ENCODE peak calls at places on chromosomes 1 and 21, in four cellular contexts. One of them, this sample, is unnamed.

GRCh38 chr1:185681034-185681633 is 53.1 kb upstream of the HMCN1 start:
- DNase-seq in RWPE2: no peak
- DNase-seq in RWPE1: peak
- DNase-seq in neural progenitor cell: peak
- DNase-seq in this sample: no peak

GRCh38 chr1:153397056-153397923 is 6.4 kb upstream of the S100A8 start:
- DNase-seq in RWPE2: no peak
- DNase-seq in RWPE1: no peak
- DNase-seq in neural progenitor cell: no peak
- DNase-seq in this sample: no peak

GRCh38 chr1:36384542-36385409 is 948 bp downstream of the STK40 start:
- DNase-seq in RWPE2: peak
- DNase-seq in RWPE1: peak
- DNase-seq in neural progenitor cell: peak
- DNase-seq in this sample: no peak

GRCh38 chr1:160646711-160647328 is at the start of gene SLAMF1:
- DNase-seq in RWPE2: no peak
- DNase-seq in RWPE1: no peak
- DNase-seq in neural progenitor cell: no peak
- DNase-seq in this sample: no peak

GRCh38 chr1:154970631-154971340 is at the start of gene SHC1:
- DNase-seq in RWPE2: peak
- DNase-seq in RWPE1: peak
- DNase-seq in neural progenitor cell: peak
- DNase-seq in this sample: peak

GRCh38 chr1:204846546-204846945 is 24.1 kb upstream of the NFASC start:
- DNase-seq in RWPE2: no peak
- DNase-seq in RWPE1: no peak
- DNase-seq in neural progenitor cell: no peak
- DNase-seq in this sample: no peak

GRCh38 chr1:84141177-84142003 is 2.7 kb upstream of the PRKACB start:
- DNase-seq in RWPE2: no peak
- DNase-seq in RWPE1: peak
- DNase-seq in neural progenitor cell: no peak
- DNase-seq in this sample: no peak

GRCh38 chr1:205630241-205630640 is 1.6 kb downstream of the ELK4 start:
- DNase-seq in RWPE2: no peak
- DNase-seq in RWPE1: no peak
- DNase-seq in neural progenitor cell: no peak
- DNase-seq in this sample: no peak

GRCh38 chr1:186494832-186495271 is 33.9 kb upstream of the PDC start:
- DNase-seq in RWPE2: no peak
- DNase-seq in RWPE1: peak
- DNase-seq in neural progenitor cell: no peak
- DNase-seq in this sample: no peak

GRCh38 chr1:242146640-242147039 is 147.7 kb upstream of the MAP1LC3C start:
- DNase-seq in RWPE2: no peak
- DNase-seq in RWPE1: peak
- DNase-seq in neural progenitor cell: no peak
- DNase-seq in this sample: no peak

GRCh38 chr1:110309768-110310167 is 29.4 kb upstream of the RBM15 start:
- DNase-seq in RWPE2: no peak
- DNase-seq in RWPE1: no peak
- DNase-seq in neural progenitor cell: no peak
- DNase-seq in this sample: no peak

GRCh38 chr1:169108897-169109560 is 2.5 kb downstream of the ATP1B1 start:
- DNase-seq in RWPE2: no peak
- DNase-seq in RWPE1: no peak
- DNase-seq in neural progenitor cell: peak
- DNase-seq in this sample: no peak

GRCh38 chr1:93221913-93222312 is 41.4 kb downstream of the CCDC18 start:
- DNase-seq in RWPE2: no peak
- DNase-seq in RWPE1: peak
- DNase-seq in neural progenitor cell: no peak
- DNase-seq in this sample: no peak

GRCh38 chr1:20883766-20884165 is 96.7 kb upstream of the HP1BP3 start:
- DNase-seq in RWPE2: no peak
- DNase-seq in RWPE1: peak
- DNase-seq in neural progenitor cell: no peak
- DNase-seq in this sample: no peak

GRCh38 chr1:44721521-44722361 is 9.2 kb downstream of the RNU5D-1 start:
- DNase-seq in RWPE2: peak
- DNase-seq in RWPE1: peak
- DNase-seq in neural progenitor cell: no peak
- DNase-seq in this sample: no peak

GRCh38 chr1:10117865-10118264 is 85.1 kb downstream of the UBE4B start:
- DNase-seq in RWPE2: no peak
- DNase-seq in RWPE1: no peak
- DNase-seq in neural progenitor cell: no peak
- DNase-seq in this sample: no peak

GRCh38 chr1:2091611-2092604 is 41.7 kb downstream of the PRKCZ start:
- DNase-seq in RWPE2: no peak
- DNase-seq in RWPE1: no peak
- DNase-seq in neural progenitor cell: peak
- DNase-seq in this sample: no peak

GRCh38 chr1:73673980-73674379 is 524.0 kb downstream of the LRRIQ3 start:
- DNase-seq in RWPE2: no peak
- DNase-seq in RWPE1: peak
- DNase-seq in neural progenitor cell: peak
- DNase-seq in this sample: no peak

GRCh38 chr1:155134858-155135415 is 715 bp upstream of the SLC50A1 start:
- DNase-seq in RWPE2: peak
- DNase-seq in RWPE1: peak
- DNase-seq in neural progenitor cell: peak
- DNase-seq in this sample: peak

GRCh38 chr1:31376374-31377134 is 3.7 kb upstream of the FABP3 start:
- DNase-seq in RWPE2: no peak
- DNase-seq in RWPE1: peak
- DNase-seq in neural progenitor cell: peak
- DNase-seq in this sample: no peak

GRCh38 chr1:155139895-155140629 is at the start of gene DPM3:
- DNase-seq in RWPE2: peak
- DNase-seq in RWPE1: peak
- DNase-seq in neural progenitor cell: peak
- DNase-seq in this sample: peak

GRCh38 chr1:197391303-197392226 is 123.5 kb downstream of the CRB1 start:
- DNase-seq in RWPE2: no peak
- DNase-seq in RWPE1: no peak
- DNase-seq in neural progenitor cell: peak
- DNase-seq in this sample: no peak

GRCh38 chr1:27357281-27358037 is 9.3 kb downstream of the MAP3K6 start:
- DNase-seq in RWPE2: no peak
- DNase-seq in RWPE1: peak
- DNase-seq in neural progenitor cell: peak
- DNase-seq in this sample: peak

GRCh38 chr1:221751267-221751887 is 9.5 kb upstream of the DUSP10 start:
- DNase-seq in RWPE2: no peak
- DNase-seq in RWPE1: no peak
- DNase-seq in neural progenitor cell: no peak
- DNase-seq in this sample: no peak

GRCh38 chr1:218284377-218284916 is 646 bp upstream of the RRP15 start:
- DNase-seq in RWPE2: no peak
- DNase-seq in RWPE1: no peak
- DNase-seq in neural progenitor cell: no peak
- DNase-seq in this sample: no peak

GRCh38 chr1:1345384-1345783 is 3.8 kb downstream of the DVL1 start:
- DNase-seq in RWPE2: peak
- DNase-seq in RWPE1: no peak
- DNase-seq in neural progenitor cell: no peak
- DNase-seq in this sample: no peak

GRCh38 chr1:167401260-167401873 is 117.0 kb downstream of the CD247 start:
- DNase-seq in RWPE2: no peak
- DNase-seq in RWPE1: peak
- DNase-seq in neural progenitor cell: peak
- DNase-seq in this sample: no peak

GRCh38 chr1:22451702-22452400 is at the start of gene ZBTB40:
- DNase-seq in RWPE2: peak
- DNase-seq in RWPE1: peak
- DNase-seq in neural progenitor cell: peak
- DNase-seq in this sample: peak
- TF ChIP-seq CTCF in RWPE2: no peak
- TF ChIP-seq CTCF in RWPE1: no peak
- TF ChIP-seq CTCF in neural progenitor cell: peak
- TF ChIP-seq CTCF in this sample: no peak

GRCh38 chr1:212588137-212588510 is 20.4 kb upstream of the ATF3 start:
- DNase-seq in RWPE2: no peak
- DNase-seq in RWPE1: no peak
- DNase-seq in neural progenitor cell: no peak
- DNase-seq in this sample: no peak
- TF ChIP-seq CTCF in RWPE2: no peak
- TF ChIP-seq CTCF in RWPE1: no peak
- TF ChIP-seq CTCF in neural progenitor cell: no peak
- TF ChIP-seq CTCF in this sample: no peak

DNA sequence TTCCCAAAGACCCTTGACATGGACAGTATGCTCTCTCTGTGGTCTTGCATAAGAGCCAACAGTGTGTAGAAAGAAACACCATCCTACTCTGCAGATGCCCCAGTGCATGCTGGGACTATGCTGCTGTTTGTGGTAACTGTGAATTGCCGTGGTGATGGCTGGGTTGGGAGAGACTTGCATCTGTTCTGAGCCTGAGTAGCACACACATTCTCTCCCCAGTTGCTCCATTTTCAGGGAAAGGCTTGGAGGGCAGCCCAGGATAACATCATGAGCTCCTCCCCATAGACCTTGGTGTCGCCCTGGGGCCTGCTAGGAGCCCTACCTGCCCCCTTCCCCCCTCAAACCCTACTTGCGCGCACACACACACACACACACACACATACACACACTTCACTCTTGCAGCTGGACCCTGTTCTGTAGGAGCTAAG is 120.9 kb upstream of the IPO9 start:
- DNase-seq in RWPE2: no peak
- DNase-seq in RWPE1: no peak
- DNase-seq in neural progenitor cell: no peak
- DNase-seq in this sample: no peak
- TF ChIP-seq CTCF in RWPE2: no peak
- TF ChIP-seq CTCF in RWPE1: no peak
- TF ChIP-seq CTCF in neural progenitor cell: no peak
- TF ChIP-seq CTCF in this sample: no peak

DNA sequence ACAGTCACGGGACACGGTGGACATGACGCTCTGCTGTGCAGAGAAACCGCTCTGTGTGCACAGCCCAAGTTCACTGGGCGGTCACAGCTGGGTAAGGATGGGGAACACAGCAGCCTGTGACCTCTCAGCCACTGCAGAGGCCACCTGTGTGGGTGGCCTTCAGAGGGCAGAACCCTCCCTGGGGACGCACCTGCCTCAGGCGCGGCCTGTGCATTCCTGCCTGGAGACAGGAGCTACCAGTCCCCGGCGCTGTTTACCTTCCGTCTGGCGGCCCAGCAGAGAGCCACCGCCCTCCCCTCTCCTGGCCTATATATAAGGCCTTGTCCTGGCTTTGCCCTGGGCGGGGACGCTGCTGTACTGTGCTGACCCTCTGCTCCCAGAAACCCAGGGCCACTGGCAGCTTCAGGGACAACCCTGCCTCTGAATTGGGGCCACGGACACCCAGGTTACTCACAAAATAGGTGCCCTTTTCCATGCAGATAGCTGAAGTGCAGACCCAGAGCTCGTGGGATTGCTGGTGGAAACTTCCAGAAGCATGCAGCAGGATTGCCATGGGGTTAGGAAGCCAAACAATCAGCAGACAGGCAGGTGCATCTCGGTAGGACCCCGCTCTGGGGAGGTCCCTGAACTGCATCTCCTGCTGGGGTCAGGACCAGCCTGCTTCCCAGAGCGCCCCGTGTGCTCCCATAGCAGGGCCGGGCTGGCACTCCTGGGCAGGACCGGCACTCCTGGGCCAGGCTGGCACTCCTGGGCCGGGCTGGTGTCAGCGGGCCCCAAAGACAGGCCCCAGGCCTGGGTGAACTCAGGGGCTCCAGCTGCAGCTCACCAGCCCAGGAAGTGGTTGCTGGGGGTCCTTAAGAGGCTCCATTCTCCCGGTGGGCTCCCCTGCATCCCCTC is 83.6 kb downstream of the SIK1 start:
- DNase-seq in RWPE2: no peak
- DNase-seq in RWPE1: no peak
- DNase-seq in neural progenitor cell: no peak
- DNase-seq in this sample: no peak
- TF ChIP-seq CTCF in RWPE2: no peak
- TF ChIP-seq CTCF in RWPE1: no peak
- TF ChIP-seq CTCF in neural progenitor cell: no peak
- TF ChIP-seq CTCF in this sample: no peak

DNA sequence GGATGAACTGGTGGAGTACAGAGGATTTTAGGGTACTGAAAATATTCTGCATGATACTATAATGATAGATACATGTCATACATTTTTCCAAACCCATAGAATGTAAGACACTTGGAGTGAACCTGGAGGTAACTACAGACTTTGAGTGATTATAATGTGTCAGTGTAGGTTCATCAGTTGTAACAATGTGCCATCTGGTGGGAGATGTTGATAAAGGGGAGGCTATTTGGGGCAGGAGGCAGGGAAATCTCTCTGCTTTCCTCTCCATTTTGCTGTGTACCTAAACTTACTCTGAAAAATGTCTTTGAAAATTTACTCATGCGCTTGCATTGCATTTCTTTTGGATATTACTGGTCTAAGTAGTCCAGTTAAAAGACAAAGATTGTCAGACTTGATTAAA is 35.2 kb downstream of the PTBP2 start:
- DNase-seq in RWPE2: no peak
- DNase-seq in RWPE1: no peak
- DNase-seq in neural progenitor cell: no peak
- DNase-seq in this sample: no peak
- TF ChIP-seq CTCF in RWPE2: peak
- TF ChIP-seq CTCF in RWPE1: no peak
- TF ChIP-seq CTCF in neural progenitor cell: no peak
- TF ChIP-seq CTCF in this sample: no peak

DNA sequence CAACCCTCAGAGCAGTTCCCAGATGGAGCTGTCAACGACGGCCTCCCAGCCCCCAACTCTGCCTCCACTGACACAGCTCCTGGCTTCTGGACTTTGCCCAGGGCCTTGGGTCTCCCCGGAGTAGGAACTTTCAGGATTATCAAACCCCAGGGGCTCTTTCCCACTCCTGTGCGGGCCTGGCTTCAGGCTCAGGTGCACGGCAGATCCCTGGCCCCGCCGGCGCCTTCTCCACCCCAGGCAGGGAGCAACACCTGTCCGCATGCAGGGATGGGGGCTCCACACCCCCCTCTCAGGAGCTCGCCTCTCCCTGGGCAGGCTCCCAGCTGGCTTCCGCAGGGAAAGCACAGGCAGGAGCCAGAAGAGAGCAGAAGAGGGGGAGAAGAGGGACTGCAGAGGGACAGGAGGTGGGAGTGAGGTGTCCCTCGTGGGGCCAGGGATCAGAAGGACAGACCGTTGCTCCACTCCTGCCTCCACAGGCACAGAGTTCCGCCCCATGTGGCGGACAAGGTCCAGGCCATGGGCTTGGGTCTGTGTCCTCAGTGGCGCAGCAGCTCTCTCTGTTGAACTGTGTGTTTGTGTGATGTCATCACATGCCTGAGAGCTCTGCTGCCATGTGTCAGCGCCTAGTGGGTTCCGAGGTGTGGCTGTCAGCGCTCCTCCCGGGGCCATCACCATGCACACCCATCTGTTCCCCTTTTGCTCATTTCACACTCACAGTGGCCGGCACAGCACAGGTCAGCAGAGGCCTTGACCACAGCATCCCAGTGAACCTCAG is 107.7 kb downstream of the PDE9A start:
- DNase-seq in RWPE2: no peak
- DNase-seq in RWPE1: no peak
- DNase-seq in neural progenitor cell: no peak
- DNase-seq in this sample: no peak
- TF ChIP-seq CTCF in RWPE2: no peak
- TF ChIP-seq CTCF in RWPE1: no peak
- TF ChIP-seq CTCF in neural progenitor cell: no peak
- TF ChIP-seq CTCF in this sample: no peak